ENCODE peak calls at places on chromosomes 7 and 10, in eight cellular contexts. A is AG09319, T is posterior vena cava, G is neural crest cell, S is Calu3, Q is endothelial cell, B is cardiac fibroblast, I is aorta. D is an unnamed sample.

GRCh38 chr10:34290412-34291082 is 524.5 kb downstream of the PARD3 start:
- DNase-seq in A (peak; percentile 67), T (no peak), G (no peak), S (no peak), Q (no peak), B (peak; percentile 81), I (no peak), D (no peak)

GRCh38 chr10:86888585-86889381 is 68.6 kb downstream of the MMRN2 start:
- DNase-seq in A (peak; percentile 31), T (no peak), G (no peak), S (no peak), Q (no peak), B (peak; percentile 48), I (no peak), D (no peak)

GRCh38 chr7:2621061-2621828 is 10.5 kb upstream of the TTYH3 start:
- DNase-seq in A (no peak), T (no peak), G (no peak), S (no peak), Q (peak; percentile 56), B (peak; percentile 83), I (no peak), D (no peak)

GRCh38 chr10:77325233-77325537 is 312.4 kb downstream of the KCNMA1 start:
- DNase-seq in A (no peak), T (no peak), G (no peak), S (no peak), Q (no peak), B (no peak), I (no peak), D (no peak)

GRCh38 chr7:111895049-111895448 is 311.1 kb downstream of the DOCK4 start:
- DNase-seq in A (no peak), T (no peak), G (no peak), S (no peak), Q (no peak), B (no peak), I (no peak), D (no peak)

GRCh38 chr7:145009866-145010265 is 174.0 kb upstream of the TPK1 start:
- DNase-seq in A (no peak), T (no peak), G (no peak), S (no peak), Q (no peak), B (no peak), I (no peak), D (no peak)

GRCh38 chr10:16866861-16867260 is 49.6 kb upstream of the RSU1 start:
- DNase-seq in A (no peak), T (no peak), G (no peak), S (no peak), Q (no peak), B (no peak), I (no peak), D (no peak)

GRCh38 chr10:60816624-60817023 is 38.3 kb downstream of the CDK1 start:
- DNase-seq in A (peak; percentile 73), T (no peak), G (peak; percentile 32), S (peak; percentile 55), Q (peak; percentile 36), B (peak; percentile 94), I (no peak), D (no peak)

GRCh38 chr10:84695983-84696382 is 367.6 kb downstream of the CCSER2 start:
- DNase-seq in A (no peak), T (no peak), G (no peak), S (no peak), Q (no peak), B (no peak), I (no peak), D (no peak)

GRCh38 chr7:157577796-157578339 is 241.1 kb downstream of the DNAJB6 start:
- DNase-seq in A (no peak), T (peak; percentile 75), G (no peak), S (no peak), Q (no peak), B (no peak), I (peak; percentile 61), D (no peak)

GRCh38 chr10:80161321-80162084 is 29.0 kb downstream of the PLAC9 start:
- DNase-seq in A (no peak), T (no peak), G (no peak), S (no peak), Q (peak; percentile 21), B (peak; percentile 32), I (peak; percentile 61), D (no peak)

GRCh38 chr7:143405671-143406352 is 2.8 kb downstream of the EPHA1 start:
- DNase-seq in A (no peak), T (peak; percentile 29), G (no peak), S (no peak), Q (no peak), B (no peak), I (no peak), D (no peak)

GRCh38 chr7:42876182-42877068 is 35.4 kb downstream of the C7orf25 start:
- DNase-seq in A (peak; percentile 23), T (no peak), G (peak; percentile 72), S (peak; percentile 83), Q (peak; percentile 67), B (peak; percentile 75), I (no peak), D (no peak)

GRCh38 chr7:152544971-152545619 is 109.3 kb upstream of the KMT2C start:
- DNase-seq in A (no peak), T (no peak), G (no peak), S (no peak), Q (no peak), B (no peak), I (no peak), D (no peak)

GRCh38 chr10:104127411-104127810 is 5.4 kb downstream of the SFR1 start:
- DNase-seq in A (no peak), T (no peak), G (no peak), S (peak; percentile 29), Q (no peak), B (no peak), I (no peak), D (no peak)

GRCh38 chr10:110704906-110705476 is 60.9 kb downstream of the RBM20 start:
- DNase-seq in A (no peak), T (no peak), G (no peak), S (no peak), Q (no peak), B (no peak), I (no peak), D (no peak)

GRCh38 chr10:11716704-11717103 is 25.5 kb upstream of the ECHDC3 start:
- DNase-seq in A (no peak), T (no peak), G (no peak), S (no peak), Q (no peak), B (no peak), I (no peak), D (no peak)

GRCh38 chr10:31034041-31034918 is 2.6 kb upstream of the ZNF438 start:
- DNase-seq in A (peak; percentile 84), T (no peak), G (no peak), S (peak; percentile 24), Q (no peak), B (peak; percentile 94), I (no peak), D (no peak)

GRCh38 chr10:128629111-128630096 is 503.2 kb upstream of the MKI67 start:
- DNase-seq in A (no peak), T (peak; percentile 43), G (no peak), S (peak; percentile 59), Q (no peak), B (peak; percentile 20), I (no peak), D (no peak)